ENCODE peak calls at places on chromosome 9, in four cellular contexts. I is body of pancreas, M is tibial nerve, U is coronary artery. W is an unnamed sample.

GRCh38 chr9:125574136-125574877 is 132.7 kb downstream of the MAPKAP1 start:
- DNase-seq in I (no peak), M (no peak), U (no peak), W (no peak)

GRCh38 chr9:4620881-4621555 is 41.1 kb upstream of the PLPP6 start:
- DNase-seq in I (no peak), M (no peak), U (no peak), W (no peak)

GRCh38 chr9:78592866-78593265 is 295.9 kb downstream of the PSAT1 start:
- DNase-seq in I (no peak), M (no peak), U (no peak), W (no peak)

GRCh38 chr9:35303567-35303966 is 141.8 kb downstream of the UNC13B start:
- DNase-seq in I (no peak), M (no peak), U (no peak), W (no peak)

GRCh38 chr9:81318571-81318970 is 370.8 kb downstream of the TLE1 start:
- DNase-seq in I (no peak), M (no peak), U (no peak), W (no peak)

GRCh38 chr9:122218070-122218884 is 10.5 kb downstream of the LHX6 start:
- DNase-seq in I (no peak), M (no peak), U (peak), W (no peak)

GRCh38 chr9:137875354-137875753 is 2.2 kb upstream of the CACNA1B start:
- DNase-seq in I (no peak), M (no peak), U (no peak), W (no peak)

GRCh38 chr9:12464910-12465512 is 228.2 kb upstream of the TYRP1 start:
- DNase-seq in I (peak), M (peak), U (no peak), W (no peak)

GRCh38 chr9:113622600-113623400 is 159.3 kb downstream of the RGS3 start:
- DNase-seq in I (peak), M (no peak), U (peak), W (no peak)

GRCh38 chr9:16732546-16732945 is 137.9 kb downstream of the BNC2 start:
- DNase-seq in I (no peak), M (no peak), U (no peak), W (no peak)

GRCh38 chr9:69218166-69218565 is 44.1 kb downstream of the TJP2 start:
- DNase-seq in I (no peak), M (no peak), U (no peak), W (no peak)

GRCh38 chr9:110797611-110798010 is 129.0 kb downstream of the MUSK start:
- DNase-seq in I (no peak), M (no peak), U (no peak), W (no peak)

GRCh38 chr9:19999491-20000057 is 210.7 kb upstream of the SLC24A2 start:
- DNase-seq in I (no peak), M (no peak), U (no peak), W (no peak)

GRCh38 chr9:114462791-114463190 is 42.5 kb downstream of the WHRN start:
- DNase-seq in I (no peak), M (no peak), U (peak), W (no peak)

GRCh38 chr9:93958875-93959682 is 3.9 kb upstream of the BARX1 start:
- DNase-seq in I (no peak), M (no peak), U (no peak), W (peak)
- H3K4me3 ChIP-seq in I (no peak), M (no peak), U (peak), W (no peak)

GRCh38 chr9:37423508-37423907 is 1.0 kb downstream of the GRHPR start:
- DNase-seq in I (no peak), M (no peak), U (no peak), W (no peak)

GRCh38 chr9:37420271-37421215 is 2.0 kb upstream of the GRHPR start:
- DNase-seq in I (no peak), M (no peak), U (no peak), W (no peak)

GRCh38 chr9:37424204-37424685 is 1.7 kb downstream of the GRHPR start:
- DNase-seq in I (no peak), M (no peak), U (no peak), W (no peak)

GRCh38 chr9:37421914-37422288 is 595 bp upstream of the GRHPR start:
- DNase-seq in I (no peak), M (peak), U (no peak), W (no peak)

DNA sequence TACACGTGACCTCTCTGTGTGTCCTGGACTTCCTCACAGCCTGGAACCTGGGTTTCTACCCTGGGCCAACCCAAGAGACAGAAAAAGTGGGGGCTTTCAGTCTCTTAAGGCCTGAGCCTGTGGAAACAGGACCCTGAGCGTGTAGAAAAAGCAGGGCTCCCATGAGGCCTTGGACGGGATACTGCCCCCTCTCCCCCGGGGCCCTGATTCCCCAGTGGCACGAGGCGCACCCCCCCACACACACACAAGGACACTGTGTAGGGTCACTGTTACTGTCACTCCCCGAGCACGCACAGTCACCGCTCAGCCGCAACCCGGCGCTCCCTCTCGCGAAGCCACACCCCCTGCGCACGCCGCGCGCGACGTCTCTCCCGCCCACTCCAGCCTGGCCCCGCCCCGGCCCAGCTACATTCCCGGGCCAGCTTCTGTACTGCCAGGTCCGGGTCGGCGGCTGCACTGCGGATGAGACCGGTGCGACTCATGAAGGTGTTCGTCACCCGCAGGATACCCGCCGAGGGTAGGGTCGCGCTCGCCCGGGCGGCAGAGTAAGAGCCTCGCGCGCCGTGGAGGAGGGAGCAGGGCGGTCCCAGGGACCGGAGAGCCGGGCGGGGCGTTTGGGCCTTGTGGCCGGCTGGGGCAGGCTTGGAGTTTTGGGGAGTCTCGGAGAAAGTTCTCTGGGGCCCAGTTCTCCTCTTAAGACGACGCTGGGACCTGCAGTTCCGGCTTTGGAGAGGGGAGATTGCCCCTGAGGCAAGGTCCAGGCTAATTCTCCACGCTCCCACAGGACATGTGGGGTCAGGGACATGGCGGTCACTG is at the start of gene GRHPR:
- DNase-seq in I (peak), M (peak), U (peak), W (peak)
- H3K4me3 ChIP-seq in I (peak), M (peak), U (peak), W (peak)

GRCh38 chr9:136664000-136664798 is 1.5 kb downstream of the EGFL7 start:
- DNase-seq in I (no peak), M (no peak), U (no peak), W (no peak)
- H3K4me3 ChIP-seq in I (no peak), M (peak), U (peak), W (peak)

DNA sequence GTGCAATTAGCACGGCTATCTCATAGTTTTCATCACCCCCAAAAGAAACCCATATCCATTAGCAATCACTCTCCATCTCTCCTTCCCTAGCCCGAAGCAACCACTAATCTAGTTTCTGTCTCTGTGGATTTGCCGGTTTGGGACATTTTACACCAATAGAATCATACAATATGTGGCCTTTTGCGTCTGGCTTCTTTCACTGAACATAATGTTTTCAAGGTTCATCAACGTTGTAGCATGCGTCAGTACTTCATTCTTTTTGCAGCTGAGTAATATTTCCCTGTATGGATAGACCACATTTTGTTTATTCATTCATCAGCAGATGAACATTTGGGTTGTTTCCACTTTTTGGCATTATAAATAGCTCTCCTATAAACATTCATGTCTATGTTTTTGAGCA is 75.4 kb upstream of the TBC1D2 start:
- DNase-seq in I (no peak), M (no peak), U (no peak), W (no peak)
- H3K4me3 ChIP-seq in I (no peak), M (no peak), U (no peak), W (no peak)

DNA sequence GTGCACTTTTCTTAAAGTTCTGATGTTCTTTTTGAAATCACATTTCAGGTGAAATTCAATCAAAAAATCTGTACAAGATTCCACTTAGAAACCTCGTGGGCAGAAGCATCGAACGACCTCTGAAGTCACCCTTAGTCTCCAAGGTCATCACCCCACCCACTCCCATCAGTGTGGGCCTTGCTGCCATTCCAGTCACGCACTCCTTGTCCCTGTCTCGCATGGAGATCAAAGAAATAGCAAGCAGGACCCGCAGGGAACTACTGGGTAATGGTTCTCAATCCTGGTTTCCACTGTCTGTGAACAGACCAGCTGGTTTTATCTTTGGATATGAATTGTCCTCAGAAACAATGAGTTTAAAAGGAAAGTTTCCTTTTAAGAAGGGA is 8.1 kb upstream of the SLC2A8 start:
- DNase-seq in I (no peak), M (no peak), U (peak), W (no peak)
- H3K4me3 ChIP-seq in I (no peak), M (no peak), U (no peak), W (no peak)

DNA sequence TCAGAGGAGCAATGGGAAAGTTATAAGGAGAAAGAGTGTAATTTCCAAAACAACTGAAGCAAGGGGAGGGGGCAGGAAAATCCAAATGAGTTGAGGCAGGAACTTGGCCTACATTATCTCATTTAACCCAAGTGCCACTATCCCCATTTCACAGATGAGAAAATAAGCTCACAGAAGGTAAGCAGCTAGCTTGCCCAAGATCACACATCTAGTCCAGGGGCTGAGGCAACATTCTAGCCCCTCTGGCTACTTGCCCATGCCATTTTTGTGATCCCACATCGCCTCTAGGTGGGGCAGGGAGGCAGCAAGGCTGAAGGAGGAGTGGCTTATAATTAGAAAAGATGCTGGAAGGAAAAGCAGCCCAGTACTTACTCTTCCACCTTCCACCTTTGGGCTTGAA is 2.6 kb upstream of the PSIP1 start:
- DNase-seq in I (no peak), M (no peak), U (no peak), W (no peak)
- H3K4me3 ChIP-seq in I (no peak), M (no peak), U (no peak), W (no peak)

DNA sequence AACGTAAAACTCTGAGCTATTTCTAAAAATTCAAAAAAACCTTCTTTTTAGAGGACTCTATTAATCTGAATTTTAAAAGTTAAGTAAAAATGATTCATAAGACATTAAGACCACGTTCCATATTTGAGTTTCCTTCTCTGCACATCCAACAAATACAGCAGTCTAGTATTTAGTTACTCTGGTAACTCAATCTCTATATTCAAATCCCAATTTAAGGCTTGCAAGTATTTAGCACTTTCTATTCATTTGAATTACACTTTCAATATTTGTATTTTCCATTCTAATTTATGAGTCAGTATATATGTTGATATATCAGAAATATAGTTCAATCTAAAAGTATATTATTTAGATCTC is 17.7 kb downstream of the RFX3 start:
- DNase-seq in I (no peak), M (no peak), U (no peak), W (no peak)
- H3K4me3 ChIP-seq in I (no peak), M (no peak), U (no peak), W (peak)